ENCODE peak calls at places on chromosomes 3 and 15, in nine cellular contexts. Q is heart left ventricle, N is suprapubic skin, C is GM23338, T is AG10803, L is bronchial epithelial cell, M is right lobe of liver, D is fibroblast of pulmonary artery, S is RWPE2. B is an unnamed sample.
A peak's percentile ranks its signal among the peaks of the same experiment; 100 is the strongest.

GRCh38 chr3:78201066-78201465 is 1161.2 kb downstream of the ROBO2 start:
- DNase-seq in N (no peak), D (no peak), Q (no peak), T (no peak), C (no peak), S (no peak), M (no peak), L (peak; percentile 12), B (no peak)

GRCh38 chr3:32703491-32703968 is 18.5 kb downstream of the CNOT10 start:
- DNase-seq in L (no peak), C (no peak), Q (no peak), M (no peak), D (peak; percentile 29), N (no peak), S (no peak), T (peak; percentile 55), B (no peak)

GRCh38 chr3:47428585-47429145 is 47.1 kb downstream of the SCAP start:
- DNase-seq in L (no peak), N (no peak), S (no peak), D (peak; percentile 11), T (no peak), M (peak; percentile 39), C (no peak), Q (no peak), B (no peak)

GRCh38 chr3:160126046-160126445 is 99.2 kb upstream of the C3orf80 start:
- DNase-seq in C (no peak), T (no peak), N (no peak), M (no peak), Q (no peak), D (no peak), L (no peak), S (no peak), B (peak; percentile 41)

GRCh38 chr3:43932921-43933320 is 242.2 kb downstream of the ABHD5 start:
- DNase-seq in D (peak; percentile 57), L (no peak), N (no peak), M (no peak), C (no peak), S (no peak), Q (no peak), T (peak; percentile 55), B (no peak)

GRCh38 chr3:24583004-24583403 is 88.4 kb upstream of the THRB start:
- DNase-seq in M (peak; percentile 44), T (no peak), Q (no peak), N (no peak), L (peak; percentile 39), S (no peak), D (peak; percentile 17), C (peak; percentile 39), B (peak; percentile 51)

GRCh38 chr3:184769771-184770170 is 42.2 kb upstream of the VPS8 start:
- DNase-seq in L (peak; percentile 34), D (no peak), M (no peak), T (no peak), Q (no peak), C (no peak), S (no peak), N (no peak), B (peak; percentile 84)

GRCh38 chr15:98395974-98396627 is 252.2 kb upstream of the IGF1R start:
- DNase-seq in D (no peak), Q (no peak), M (no peak), S (peak; percentile 8), C (no peak), L (no peak), N (no peak), T (no peak), B (no peak)

GRCh38 chr15:76968310-76968709 is 26.6 kb upstream of the PSTPIP1 start:
- DNase-seq in D (peak; percentile 35), N (no peak), C (no peak), L (peak; percentile 64), T (peak; percentile 13), S (no peak), M (no peak), Q (no peak), B (peak; percentile 69)

GRCh38 chr15:92527197-92527596 is 128.4 kb downstream of the FAM174B start:
- DNase-seq in T (peak; percentile 24), N (no peak), C (no peak), Q (peak; percentile 71), L (no peak), M (no peak), D (no peak), S (no peak), B (no peak)

GRCh38 chr3:37456270-37456708 is 281.9 kb upstream of the LRRFIP2 start:
- DNase-seq in T (peak; percentile 28), N (no peak), C (peak; percentile 26), D (peak; percentile 44), S (no peak), M (peak; percentile 69), L (no peak), Q (peak; percentile 94), B (no peak)

GRCh38 chr3:73695841-73696240 is 71.1 kb upstream of the PDZRN3 start:
- DNase-seq in C (no peak), M (no peak), S (no peak), L (no peak), N (no peak), T (peak; percentile 70), D (no peak), Q (no peak), B (no peak)

GRCh38 chr15:80456517-80457497 is 52.6 kb downstream of the ARNT2 start:
- DNase-seq in N (no peak), M (no peak), Q (no peak), T (peak; percentile 45), C (no peak), S (no peak), D (peak; percentile 27), L (no peak), B (no peak)

GRCh38 chr15:25679964-25680658 is 183.0 kb downstream of the ATP10A start:
- DNase-seq in N (no peak), M (no peak), Q (no peak), L (no peak), S (peak; percentile 50), C (no peak), T (no peak), D (no peak), B (no peak)

GRCh38 chr15:66834863-66835557 is 133.0 kb downstream of the SMAD6 start:
- DNase-seq in S (peak; percentile 57), D (no peak), C (peak; percentile 82), L (no peak), M (peak; percentile 38), Q (no peak), N (peak; percentile 70), T (no peak), B (no peak)

GRCh38 chr15:55283295-55284147 is 6.1 kb downstream of the RAB27A start:
- DNase-seq in D (no peak), T (no peak), C (no peak), N (no peak), S (no peak), L (no peak), M (no peak), Q (no peak), B (no peak)

GRCh38 chr15:55279100-55279745 is 10.4 kb downstream of the RAB27A start:
- DNase-seq in L (no peak), T (no peak), Q (no peak), S (no peak), D (no peak), N (no peak), M (no peak), C (no peak), B (no peak)

GRCh38 chr15:55279746-55280351 is 9.8 kb downstream of the RAB27A start:
- DNase-seq in L (peak; percentile 80), Q (no peak), M (no peak), T (peak; percentile 88), C (no peak), S (no peak), D (peak; percentile 77), N (no peak), B (peak; percentile 66)

GRCh38 chr15:55282284-55282833 is 7.3 kb downstream of the RAB27A start:
- DNase-seq in T (peak; percentile 79), D (peak; percentile 81), Q (no peak), M (no peak), L (peak; percentile 83), N (no peak), C (no peak), S (no peak), B (peak; percentile 69)

DNA sequence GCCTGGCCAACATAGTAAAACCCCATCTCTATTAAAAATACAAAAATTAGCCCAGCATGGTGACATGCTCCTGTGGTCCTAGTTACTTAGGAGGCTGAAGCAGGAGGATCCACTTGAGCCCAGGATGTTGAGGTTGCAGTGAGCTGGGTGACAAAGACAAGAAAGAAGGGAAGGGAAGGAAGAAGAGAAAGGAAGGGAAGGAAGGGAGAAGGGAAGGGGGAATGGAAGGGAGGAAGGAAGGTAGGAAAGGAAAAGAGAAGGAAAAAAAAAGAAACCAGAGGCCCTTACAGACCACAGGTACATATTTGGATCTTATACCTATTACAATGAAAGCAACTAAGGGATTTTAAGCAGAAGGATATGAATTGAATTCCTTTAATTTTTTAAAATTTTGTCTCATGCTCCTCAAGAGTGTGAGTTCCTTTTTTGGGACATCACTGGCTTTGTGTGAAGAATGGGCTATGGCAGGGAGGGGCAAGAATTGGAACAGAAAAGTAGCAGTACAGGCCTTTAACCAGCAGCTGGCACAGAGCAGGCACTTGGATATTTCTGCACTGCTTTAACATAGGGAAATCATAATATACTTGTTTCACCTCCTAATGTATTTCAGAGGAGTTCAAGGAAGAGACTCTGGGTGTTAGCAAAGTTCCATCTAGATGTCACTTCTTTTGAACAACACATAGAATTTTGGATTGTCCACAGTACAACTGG is 7.9 kb downstream of the RAB27A start:
- DNase-seq in M (no peak), Q (no peak), S (no peak), L (no peak), N (no peak), T (no peak), D (no peak), C (no peak), B (no peak)
- TF ChIP-seq CTCF in M (no peak), Q (no peak), S (no peak), L (no peak), N (no peak), T (peak; percentile 20), D (no peak), C (no peak), B (no peak)

DNA sequence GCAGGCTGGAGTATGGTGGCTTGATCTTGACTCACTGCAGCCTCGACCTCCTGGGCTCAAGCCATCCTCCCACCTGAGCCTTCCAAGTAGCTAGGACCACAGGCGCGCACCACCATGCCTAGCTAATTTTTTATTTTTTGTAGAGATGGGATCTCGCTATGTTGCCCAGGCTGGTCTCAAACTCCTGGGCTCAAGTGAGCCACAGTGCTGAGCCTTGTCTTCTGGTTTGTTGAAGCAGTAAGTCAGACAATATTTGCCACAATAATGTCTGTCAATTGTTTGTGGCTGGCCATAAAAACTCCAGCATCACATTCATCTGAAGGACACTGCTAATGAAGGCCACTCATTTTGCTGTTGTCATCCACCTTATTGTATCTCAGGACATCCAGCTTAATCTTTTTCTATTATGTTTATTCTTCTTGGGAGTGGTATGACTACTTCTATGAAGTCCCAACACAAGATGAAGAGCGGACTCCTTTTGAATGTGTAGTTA is 185.9 kb downstream of the FNDC3B start:
- DNase-seq in S (no peak), L (no peak), C (no peak), N (no peak), M (no peak), D (no peak), Q (no peak), T (no peak), B (no peak)
- H3K4me3 ChIP-seq in S (no peak overlapping the region), L (no peak overlapping the region), C (no peak overlapping the region), N (no peak overlapping the region), M (no peak overlapping the region), D (no peak overlapping the region), Q (no peak overlapping the region), T (no peak overlapping the region), B (no peak overlapping the region)

GRCh38 chr15:48682949-48683651 is 37.6 kb upstream of the FBN1 start:
- DNase-seq in C (no peak), T (peak; percentile 91), S (peak; percentile 73), Q (peak; percentile 81), M (peak; percentile 91), L (peak; percentile 83), N (no peak), D (peak; percentile 92), B (peak; percentile 79)
- TF ChIP-seq CTCF in C (no peak), T (no peak), S (no peak), Q (no peak), M (no peak), L (no peak), N (no peak), D (no peak), B (no peak)

GRCh38 chr3:122510878-122511481 is 3.8 kb downstream of the KPNA1 start:
- DNase-seq in N (no peak), Q (no peak), C (peak; percentile 6), D (peak; percentile 13), S (no peak), M (peak; percentile 73), T (no peak), L (peak; percentile 15), B (peak; percentile 46)
- H3K4me3 ChIP-seq in N (no peak overlapping the region), Q (no peak overlapping the region), C (no peak overlapping the region), D (no peak overlapping the region), S (no peak overlapping the region), M (no peak overlapping the region), T (no peak overlapping the region), L (no peak overlapping the region), B (no peak overlapping the region)

B was measured in epithelial cell of esophagus.